ENCODE peak calls at places on chromosomes 7 and 10, in four cellular contexts. I is ureter, M is NCI-H1105, Q is heart left ventricle. T is an unnamed sample.

GRCh38 chr7:34748244-34749039 is 90.4 kb downstream of the NPSR1 start:
- DNase-seq in I (peak), M (peak), Q (peak), T (peak)

GRCh38 chr7:142773937-142774744 is 3.4 kb downstream of the PRSS2 start:
- DNase-seq in I (no peak), M (no peak), Q (no peak), T (no peak)

GRCh38 chr7:43328785-43329380 is 216.4 kb downstream of the HECW1 start:
- DNase-seq in I (no peak), M (no peak), Q (no peak), T (no peak)

GRCh38 chr7:50146692-50147091 is 53.6 kb upstream of the ZPBP start:
- DNase-seq in I (no peak), M (peak), Q (no peak), T (no peak)

GRCh38 chr10:92688927-92689662 is 660 bp upstream of the HHEX start:
- DNase-seq in I (peak), M (no peak), Q (no peak), T (no peak)

GRCh38 chr7:66967029-66967428 is 28.4 kb downstream of the SBDS start:
- DNase-seq in I (no peak), M (no peak), Q (no peak), T (no peak)

GRCh38 chr7:38215734-38216670 is 38.0 kb downstream of the STARD3NL start:
- DNase-seq in I (peak), M (peak), Q (peak), T (peak)

GRCh38 chr10:75035975-75036708 is 75.3 kb upstream of the SAMD8 start:
- DNase-seq in I (no peak), M (no peak), Q (no peak), T (no peak)

GRCh38 chr10:93259126-93259525 is 185.4 kb downstream of the CYP26A1 start:
- DNase-seq in I (no peak), M (no peak), Q (no peak), T (no peak)

GRCh38 chr7:18064242-18064838 is 36.7 kb upstream of the PRPS1L1 start:
- DNase-seq in I (no peak), M (no peak), Q (no peak), T (no peak)

GRCh38 chr10:44389150-44389549 is 4.3 kb upstream of the CXCL12 start:
- DNase-seq in I (peak), M (no peak), Q (peak), T (peak)

GRCh38 chr10:17527530-17528146 is 73.2 kb upstream of the ST8SIA6 start:
- DNase-seq in I (no peak), M (no peak), Q (no peak), T (no peak)

GRCh38 chr10:89861584-89862287 is 160.3 kb downstream of the KIF20B start:
- DNase-seq in I (no peak), M (no peak), Q (no peak), T (no peak)

GRCh38 chr10:111076682-111077661 is at the start of gene ADRA2A:
- DNase-seq in I (no peak), M (peak), Q (no peak), T (no peak)

GRCh38 chr10:47366731-47367460 is 17.2 kb downstream of the ZNF488 start:
- DNase-seq in I (no peak), M (no peak), Q (no peak), T (no peak)

GRCh38 chr7:2688409-2689342 is 674 bp downstream of the AMZ1 start:
- DNase-seq in I (no peak), M (no peak), Q (no peak), T (no peak)

GRCh38 chr7:4204530-4205165 is 477.4 kb upstream of the FOXK1 start:
- DNase-seq in I (no peak), M (no peak), Q (no peak), T (no peak)

GRCh38 chr10:121167534-121168243 is 316.5 kb downstream of the WDR11 start:
- DNase-seq in I (no peak), M (no peak), Q (no peak), T (no peak)

GRCh38 chr10:49410365-49411074 is 14.6 kb upstream of the DRGX start:
- DNase-seq in I (no peak), M (no peak), Q (peak), T (peak)

GRCh38 chr10:110399163-110400094 is 94.7 kb upstream of the SMNDC1 start:
- DNase-seq in I (peak), M (no peak), Q (peak), T (no peak)

GRCh38 chr7:94344826-94345225 is 49.9 kb upstream of the COL1A2 start:
- DNase-seq in I (no peak), M (no peak), Q (no peak), T (no peak)

GRCh38 chr7:26191974-26192479 is 8.5 kb downstream of the HNRNPA2B1 start:
- DNase-seq in I (no peak), M (no peak), Q (no peak), T (no peak)

GRCh38 chr10:34121974-34122282 is 693.2 kb downstream of the PARD3 start:
- DNase-seq in I (no peak), M (no peak), Q (no peak), T (no peak)

GRCh38 chr7:22582860-22583640 is 83.1 kb upstream of the STEAP1B start:
- DNase-seq in I (no peak), M (no peak), Q (no peak), T (no peak)

GRCh38 chr10:92112462-92112861 is 178.4 kb downstream of the CPEB3 start:
- DNase-seq in I (no peak), M (no peak), Q (no peak), T (no peak)

T was measured in right atrium auricular region.